ENCODE peak calls at places on chromosomes 2 and 18, in four cellular contexts. H is RCC 7860, I is GM23248, R is T-helper 9 cell. O is an unnamed sample.

GRCh38 chr2:58732999-58733398 is 491.9 kb upstream of the FANCL start:
- DNase-seq in H (no peak), I (no peak), R (no peak), O (no peak)

GRCh38 chr18:4636957-4637356 is 181.8 kb upstream of the DLGAP1 start:
- DNase-seq in H (peak), I (no peak), R (no peak), O (no peak)

GRCh38 chr2:118077636-118078247 is 10.5 kb upstream of the INSIG2 start:
- DNase-seq in H (no peak), I (no peak), R (no peak), O (no peak)

GRCh38 chr2:23423062-23423872 is 38.3 kb downstream of the KLHL29 start:
- DNase-seq in H (no peak), I (no peak), R (no peak), O (no peak)

GRCh38 chr2:71466301-71467179 is 13.2 kb downstream of the DYSF start:
- DNase-seq in H (no peak), I (peak), R (no peak), O (no peak)

GRCh38 chr2:160747771-160748170 is 254.2 kb upstream of the RBMS1 start:
- DNase-seq in H (peak), I (peak), R (no peak), O (no peak)

GRCh38 chr2:142673836-142674235 is 203.6 kb upstream of the KYNU start:
- DNase-seq in H (no peak), I (no peak), R (no peak), O (no peak)

GRCh38 chr2:68141875-68142274 is 15.8 kb upstream of the PNO1 start:
- DNase-seq in H (no peak), I (no peak), R (no peak), O (no peak)

GRCh38 chr2:234254783-234255521 is 204.4 kb downstream of the SPP2 start:
- DNase-seq in H (no peak), I (peak), R (no peak), O (no peak)

GRCh38 chr2:240128608-240129144 is 7.4 kb downstream of the COPS9 start:
- DNase-seq in H (no peak), I (no peak), R (no peak), O (no peak)

GRCh38 chr2:20522311-20522710 is 75.4 kb downstream of the RHOB start:
- DNase-seq in H (no peak), I (no peak), R (no peak), O (no peak)

GRCh38 chr2:157173740-157174184 is 83.7 kb upstream of the GALNT5 start:
- DNase-seq in H (peak), I (peak), R (no peak), O (no peak)

GRCh38 chr2:121471571-121472464 is 58.9 kb upstream of the RNU4ATAC start:
- DNase-seq in H (no peak), I (peak), R (no peak), O (no peak)

GRCh38 chr2:33108483-33109443 is 162.0 kb downstream of the LTBP1 start:
- DNase-seq in H (peak), I (peak), R (no peak), O (no peak)

GRCh38 chr18:61203151-61203550 is 130.1 kb upstream of the CDH20 start:
- DNase-seq in H (no peak), I (peak), R (no peak), O (no peak)

GRCh38 chr18:77666613-77667012 is 417.0 kb downstream of the GALR1 start:
- DNase-seq in H (no peak), I (no peak), R (no peak), O (no peak)

GRCh38 chr2:236711440-236711839 is 141.8 kb downstream of the ACKR3 start:
- DNase-seq in H (peak), I (peak), R (no peak), O (no peak)

GRCh38 chr2:32678825-32679224 is 51.0 kb downstream of the TTC27 start:
- DNase-seq in H (no peak), I (peak), R (no peak), O (no peak)

GRCh38 chr18:61922435-61922834 is 29.6 kb upstream of the RNF152 start:
- DNase-seq in H (no peak), I (peak), R (no peak), O (no peak)

GRCh38 chr2:73418343-73418742 is 32.7 kb downstream of the ALMS1 start:
- DNase-seq in H (no peak), I (peak), R (no peak), O (no peak)

GRCh38 chr2:240189686-240190085 is 49.2 kb upstream of the OTOS start:
- DNase-seq in H (no peak), I (no peak), R (no peak), O (no peak)

GRCh38 chr2:229273384-229274338 is 2.6 kb upstream of the PID1 start:
- DNase-seq in H (peak), I (peak), R (no peak), O (no peak)

GRCh38 chr2:160932960-160933359 is 227.3 kb upstream of the TANK start:
- DNase-seq in H (no peak), I (peak), R (no peak), O (no peak)

GRCh38 chr2:189698020-189698887 is 23.8 kb downstream of the ANKAR start:
- DNase-seq in H (peak), I (peak), R (no peak), O (peak)

GRCh38 chr18:75201273-75201898 is 7.6 kb downstream of the PTGR3 start:
- DNase-seq in H (no peak), I (no peak), R (no peak), O (no peak)

GRCh38 chr18:47288741-47289140 is 37.3 kb upstream of the SKOR2 start:
- DNase-seq in H (no peak), I (no peak), R (no peak), O (no peak)

GRCh38 chr2:149561309-149561926 is 26.2 kb downstream of the MMADHC start:
- DNase-seq in H (no peak), I (peak), R (peak), O (no peak)

GRCh38 chr2:232689152-232689910 is 7.8 kb upstream of the GIGYF2 start:
- DNase-seq in H (no peak), I (no peak), R (no peak), O (no peak)

GRCh38 chr18:61893971-61894750 is 1.4 kb upstream of the RNF152 start:
- DNase-seq in H (no peak), I (peak), R (peak), O (peak)

GRCh38 chr2:127560929-127561275 is 25.4 kb downstream of the MYO7B start:
- DNase-seq in H (no peak), I (peak), R (no peak), O (no peak)

GRCh38 chr2:58052978-58053377 is 6.4 kb downstream of the VRK2 start:
- DNase-seq in H (no peak), I (no peak), R (no peak), O (no peak)

GRCh38 chr2:119795309-119796303 is 35.9 kb downstream of the PTPN4 start:
- DNase-seq in H (no peak), I (no peak), R (no peak), O (no peak)

GRCh38 chr18:60962629-60963028 is 370.6 kb upstream of the CDH20 start:
- DNase-seq in H (no peak), I (no peak), R (no peak), O (no peak)

GRCh38 chr18:32284284-32284683 is 94.4 kb downstream of the MEP1B start:
- DNase-seq in H (no peak), I (peak), R (no peak), O (no peak)

GRCh38 chr2:86631846-86632485 is 8.3 kb upstream of the RNF103 start:
- DNase-seq in H (no peak), I (no peak), R (no peak), O (no peak)

GRCh38 chr2:206083602-206084467 is 2.1 kb downstream of the INO80D start:
- DNase-seq in H (no peak), I (peak), R (no peak), O (peak)

GRCh38 chr18:8548186-8548585 is 61.1 kb upstream of the RAB12 start:
- DNase-seq in H (peak), I (peak), R (no peak), O (no peak)

O was measured in CD8-positive, alpha-beta memory T cell.